ENCODE peak calls at places on chromosomes 4 and X, in five cellular contexts. V, T, W, M and S are unnamed samples.
A peak's percentile ranks its signal among the peaks of the same experiment; 100 is the strongest.

GRCh38 chrX:46180258-46180687 is 364.9 kb downstream of the ZNF674 start:
- DNase-seq in V (peak; percentile 89), T (no peak), W (no peak), M (peak; percentile 62), S (no peak)

GRCh38 chr4:66647915-66648314 is 897.4 kb downstream of the CENPC start:
- DNase-seq in V (no peak), T (no peak), W (no peak), M (peak; percentile 44), S (no peak)

GRCh38 chr4:159966741-159967140 is 863.9 kb downstream of the RAPGEF2 start:
- DNase-seq in V (no peak), T (no peak), W (no peak), M (no peak), S (no peak)

GRCh38 chrX:69503228-69503834 is 795 bp upstream of the NALF2 start:
- DNase-seq in V (peak; percentile 6), T (no peak), W (no peak), M (peak; percentile 50), S (no peak)

GRCh38 chr4:8838911-8839431 is 32.7 kb downstream of the HMX1 start:
- DNase-seq in V (no peak), T (no peak), W (peak; percentile 43), M (no peak), S (no peak)

GRCh38 chrX:40102393-40103381 is 4.9 kb upstream of the BCOR start:
- DNase-seq in V (no peak), T (no peak), W (no peak), M (no peak), S (no peak)

GRCh38 chr4:143667461-143667860 is 33.0 kb downstream of the FREM3 start:
- DNase-seq in V (peak; percentile 88), T (no peak), W (no peak), M (no peak), S (no peak)

GRCh38 chr4:2798399-2799301 is 5.8 kb downstream of the SH3BP2 start:
- DNase-seq in V (no peak), T (peak; percentile 81), W (no peak), M (no peak), S (no peak)